ENCODE peak calls at places on chromosomes 7 and 10, in four cellular contexts. One of them, this sample, is unnamed.

GRCh38 chr7:139995034-139995915 is 67.5 kb downstream of the PARP12 start:
- DNase-seq in mammary epithelial cell: no peak
- DNase-seq in aorta: no peak
- DNase-seq in mesendoderm: no peak
- DNase-seq in this sample: peak; percentile 45

GRCh38 chr7:98284335-98285036 is 3.0 kb downstream of the BRI3 start:
- DNase-seq in mesendoderm: peak; percentile 73
- DNase-seq in mammary epithelial cell: peak; percentile 37
- DNase-seq in aorta: peak; percentile 95
- DNase-seq in this sample: peak; percentile 77

GRCh38 chr10:119268871-119269506 is 61.6 kb downstream of the GRK5 start:
- DNase-seq in aorta: peak; percentile 30
- DNase-seq in mesendoderm: no peak
- DNase-seq in mammary epithelial cell: no peak
- DNase-seq in this sample: no peak

GRCh38 chr7:99837649-99838361 is 10.0 kb downstream of the CYP3A43 start:
- DNase-seq in mammary epithelial cell: peak; percentile 16
- DNase-seq in aorta: no peak
- DNase-seq in mesendoderm: no peak
- DNase-seq in this sample: peak; percentile 9

GRCh38 chr7:142549007-142549406 is 200.3 kb upstream of the PRSS1 start:
- DNase-seq in mammary epithelial cell: peak; percentile 43
- DNase-seq in aorta: no peak
- DNase-seq in mesendoderm: no peak
- DNase-seq in this sample: peak; percentile 42

GRCh38 chr7:38169862-38170261 is 8.2 kb upstream of the STARD3NL start:
- DNase-seq in mesendoderm: peak; percentile 7
- DNase-seq in aorta: peak; percentile 74
- DNase-seq in mammary epithelial cell: peak; percentile 60
- DNase-seq in this sample: peak; percentile 81

GRCh38 chr10:69439813-69440506 is 11.3 kb upstream of the TSPAN15 start:
- DNase-seq in mammary epithelial cell: peak; percentile 53
- DNase-seq in aorta: no peak
- DNase-seq in mesendoderm: peak; percentile 52
- DNase-seq in this sample: peak; percentile 50

GRCh38 chr7:84162125-84162524 is 32.5 kb downstream of the SEMA3A start:
- DNase-seq in mammary epithelial cell: no peak
- DNase-seq in mesendoderm: no peak
- DNase-seq in aorta: no peak
- DNase-seq in this sample: no peak

GRCh38 chr7:80842479-80842797 is 76.4 kb downstream of the SEMA3C start:
- DNase-seq in aorta: no peak
- DNase-seq in mesendoderm: no peak
- DNase-seq in mammary epithelial cell: no peak
- DNase-seq in this sample: no peak

GRCh38 chr7:91800389-91800788 is 80.1 kb downstream of the MTERF1 start:
- DNase-seq in aorta: no peak
- DNase-seq in mammary epithelial cell: no peak
- DNase-seq in mesendoderm: no peak
- DNase-seq in this sample: no peak

GRCh38 chr10:35639651-35640311 is 2.3 kb downstream of the FZD8 start:
- DNase-seq in mammary epithelial cell: peak; percentile 46
- DNase-seq in aorta: peak; percentile 60
- DNase-seq in mesendoderm: peak; percentile 90
- DNase-seq in this sample: peak; percentile 66

GRCh38 chr7:27165089-27165654 is at the start of gene HOXA9:
- DNase-seq in aorta: peak; percentile 75
- DNase-seq in mesendoderm: no peak
- DNase-seq in mammary epithelial cell: no peak
- DNase-seq in this sample: no peak

GRCh38 chr7:29194594-29195417 is at the start of gene CHN2:
- DNase-seq in mammary epithelial cell: peak; percentile 37
- DNase-seq in aorta: peak; percentile 81
- DNase-seq in mesendoderm: peak; percentile 69
- DNase-seq in this sample: peak; percentile 45

GRCh38 chr10:21292763-21293517 is 232.5 kb downstream of the SKIDA1 start:
- DNase-seq in mammary epithelial cell: peak; percentile 93
- DNase-seq in aorta: peak; percentile 78
- DNase-seq in mesendoderm: peak; percentile 98
- DNase-seq in this sample: peak; percentile 95

GRCh38 chr10:122277737-122278136 is 6.6 kb downstream of the BTBD16 start:
- DNase-seq in mesendoderm: no peak
- DNase-seq in mammary epithelial cell: no peak
- DNase-seq in aorta: no peak
- DNase-seq in this sample: no peak

GRCh38 chr10:124003481-124004371 is 89.7 kb downstream of the CHST15 start:
- DNase-seq in mesendoderm: no peak
- DNase-seq in mammary epithelial cell: no peak
- DNase-seq in aorta: no peak
- DNase-seq in this sample: no peak

GRCh38 chr10:12332572-12333381 is 16.6 kb upstream of the CAMK1D start:
- DNase-seq in mammary epithelial cell: peak; percentile 21
- DNase-seq in mesendoderm: no peak
- DNase-seq in aorta: no peak
- DNase-seq in this sample: peak; percentile 39

GRCh38 chr10:104209575-104210198 is 22.5 kb downstream of the CFAP43 start:
- DNase-seq in mesendoderm: peak; percentile 73
- DNase-seq in aorta: no peak
- DNase-seq in mammary epithelial cell: peak; percentile 21
- DNase-seq in this sample: peak; percentile 78

GRCh38 chr10:102065561-102066420 is 642 bp downstream of the HPS6 start:
- DNase-seq in aorta: peak; percentile 51
- DNase-seq in mammary epithelial cell: peak; percentile 18
- DNase-seq in mesendoderm: peak; percentile 49
- DNase-seq in this sample: peak; percentile 68

GRCh38 chr10:69474688-69475432 is 23.6 kb downstream of the TSPAN15 start:
- DNase-seq in mesendoderm: no peak
- DNase-seq in aorta: peak; percentile 67
- DNase-seq in mammary epithelial cell: peak; percentile 42
- DNase-seq in this sample: peak; percentile 79

GRCh38 chr7:101146-101545 is 91.2 kb upstream of the FAM20C start:
- DNase-seq in aorta: no peak
- DNase-seq in mammary epithelial cell: no peak
- DNase-seq in mesendoderm: no peak
- DNase-seq in this sample: no peak

GRCh38 chr10:4038000-4038399 is 253.0 kb upstream of the KLF6 start:
- DNase-seq in mesendoderm: no peak
- DNase-seq in mammary epithelial cell: no peak
- DNase-seq in aorta: no peak
- DNase-seq in this sample: no peak

GRCh38 chr10:5752301-5752871 is 60.8 kb downstream of the GDI2 start:
- DNase-seq in mammary epithelial cell: no peak
- DNase-seq in aorta: no peak
- DNase-seq in mesendoderm: no peak
- DNase-seq in this sample: no peak

GRCh38 chr7:28483868-28484267 is 71.5 kb downstream of the CREB5 start:
- DNase-seq in mammary epithelial cell: peak; percentile 74
- DNase-seq in aorta: no peak
- DNase-seq in mesendoderm: no peak
- DNase-seq in this sample: peak; percentile 54

GRCh38 chr7:70405241-70405640 is 726.7 kb upstream of the GALNT17 start:
- DNase-seq in mesendoderm: no peak
- DNase-seq in aorta: no peak
- DNase-seq in mammary epithelial cell: no peak
- DNase-seq in this sample: no peak
- H3K4me1 ChIP-seq in mesendoderm: peaks cover 2% of the 10 kb centered on the region
- H3K4me1 ChIP-seq in aorta: no peaks in the 10 kb centered on the region
- H3K4me1 ChIP-seq in mammary epithelial cell: no peaks in the 10 kb centered on the region
- H3K4me1 ChIP-seq in this sample: peaks cover 6% of the 10 kb centered on the region

GRCh38 chr7:157683251-157684156 is 346.7 kb downstream of the DNAJB6 start:
- DNase-seq in aorta: no peak
- DNase-seq in mammary epithelial cell: no peak
- DNase-seq in mesendoderm: no peak
- DNase-seq in this sample: no peak
- H3K4me1 ChIP-seq in aorta: no peaks in the 10 kb centered on the region
- H3K4me1 ChIP-seq in mammary epithelial cell: no peaks in the 10 kb centered on the region
- H3K4me1 ChIP-seq in mesendoderm: no peaks in the 10 kb centered on the region
- H3K4me1 ChIP-seq in this sample: peaks cover 5% of the 10 kb centered on the region

GRCh38 chr10:59336632-59337031 is 25.7 kb downstream of the FAM13C start:
- DNase-seq in mesendoderm: no peak
- DNase-seq in aorta: no peak
- DNase-seq in mammary epithelial cell: peak; percentile 12
- DNase-seq in this sample: peak; percentile 34

GRCh38 chr10:59335497-59335896 is 26.9 kb downstream of the FAM13C start:
- DNase-seq in aorta: no peak
- DNase-seq in mesendoderm: no peak
- DNase-seq in mammary epithelial cell: no peak
- DNase-seq in this sample: no peak

GRCh38 chr10:59332581-59332980 is 29.8 kb downstream of the FAM13C start:
- DNase-seq in aorta: no peak
- DNase-seq in mesendoderm: no peak
- DNase-seq in mammary epithelial cell: no peak
- DNase-seq in this sample: no peak

GRCh38 chr10:59333731-59334130 is 28.6 kb downstream of the FAM13C start:
- DNase-seq in mesendoderm: no peak
- DNase-seq in mammary epithelial cell: no peak
- DNase-seq in aorta: no peak
- DNase-seq in this sample: peak; percentile 7

GRCh38 chr10:59331661-59332060 is 30.7 kb downstream of the FAM13C start:
- DNase-seq in mesendoderm: no peak
- DNase-seq in aorta: no peak
- DNase-seq in mammary epithelial cell: no peak
- DNase-seq in this sample: no peak
- H3K4me1 ChIP-seq in mesendoderm: no peaks in the 10 kb centered on the region
- H3K4me1 ChIP-seq in aorta: peaks cover 18% of the 10 kb centered on the region
- H3K4me1 ChIP-seq in mammary epithelial cell: peaks cover 6% of the 10 kb centered on the region
- H3K4me1 ChIP-seq in this sample: peaks cover 8% of the 10 kb centered on the region

DNA sequence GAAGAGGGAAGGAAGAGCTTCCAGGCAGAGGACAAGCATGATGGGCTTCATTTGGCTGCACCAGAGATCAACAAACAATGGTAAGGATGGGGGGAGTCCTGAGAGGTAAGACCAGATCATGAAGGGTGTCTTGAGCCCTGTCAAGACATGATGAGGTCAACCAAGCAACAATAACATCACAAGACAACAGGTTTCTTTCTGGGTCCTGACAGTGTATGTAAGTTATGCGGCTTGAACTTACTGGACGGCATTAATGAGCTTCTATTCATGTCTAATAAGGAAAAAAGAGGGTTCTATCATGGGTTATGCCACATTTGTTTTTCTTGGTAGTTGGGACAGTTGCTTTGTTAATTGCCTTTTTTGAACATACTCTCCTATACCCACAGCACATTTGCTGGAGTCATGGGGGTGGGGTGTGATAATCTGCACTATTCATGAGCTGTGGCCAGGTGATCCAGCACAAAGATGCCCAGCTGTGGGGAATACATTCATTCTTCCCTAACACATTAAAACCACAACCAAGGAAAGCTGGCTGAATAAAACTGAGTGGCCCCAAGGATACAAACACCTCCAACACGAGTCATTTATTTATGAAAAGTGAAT is 168.8 kb upstream of the KLF14 start:
- DNase-seq in mammary epithelial cell: no peak
- DNase-seq in aorta: no peak
- DNase-seq in mesendoderm: no peak
- DNase-seq in this sample: no peak
- H3K4me1 ChIP-seq in mammary epithelial cell: peaks cover 78% of the 10 kb centered on the region
- H3K4me1 ChIP-seq in aorta: peaks cover 13% of the 10 kb centered on the region
- H3K4me1 ChIP-seq in mesendoderm: no peaks in the 10 kb centered on the region
- H3K4me1 ChIP-seq in this sample: peaks cover 69% of the 10 kb centered on the region

DNA sequence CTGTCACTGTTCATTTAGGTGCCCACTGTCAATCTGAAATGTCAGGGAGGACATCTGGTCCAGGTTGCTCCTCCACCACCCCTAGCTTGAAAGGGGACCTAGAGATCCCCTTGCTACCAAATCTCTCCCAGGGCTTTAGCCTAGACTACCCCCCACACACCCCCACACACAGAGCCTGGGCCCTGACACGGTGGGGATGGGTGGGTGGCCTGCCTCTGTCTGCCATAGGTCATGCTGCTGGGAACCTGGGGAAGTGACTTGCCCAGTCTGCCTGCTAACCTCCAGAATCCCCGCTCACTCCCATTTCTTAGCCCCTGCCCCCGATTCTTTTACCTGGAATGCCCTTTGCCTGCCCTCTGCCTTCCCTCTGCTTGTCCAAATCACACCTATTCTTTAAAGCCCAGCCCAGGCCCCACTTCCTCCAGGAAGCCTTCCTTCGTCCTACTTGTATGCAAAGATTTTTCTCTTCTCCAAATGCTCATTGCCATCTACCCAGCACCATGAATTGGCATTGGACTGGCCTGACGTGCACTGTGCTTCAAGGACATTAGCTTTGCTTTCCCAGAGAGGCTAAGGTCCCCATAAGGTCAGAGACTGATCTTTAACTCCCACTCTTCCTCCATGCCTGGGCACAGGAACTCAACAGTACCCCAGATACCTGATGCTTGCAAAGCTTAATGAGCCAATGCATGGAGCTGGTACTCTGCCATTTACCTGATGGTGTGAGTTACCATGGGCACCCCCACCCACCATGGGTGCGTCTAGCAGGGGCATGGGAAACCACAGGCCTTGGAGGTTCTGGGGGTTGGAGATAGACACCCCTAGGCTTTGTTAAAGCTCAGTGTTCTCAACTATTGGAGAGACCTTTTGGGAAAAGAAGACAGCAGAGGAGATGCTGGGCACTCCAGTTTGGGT is 1.9 kb upstream of the SMARCD3 start:
- DNase-seq in aorta: no peak
- DNase-seq in mammary epithelial cell: no peak
- DNase-seq in mesendoderm: no peak
- DNase-seq in this sample: no peak
- H3K4me1 ChIP-seq in aorta: no peaks in the 10 kb centered on the region
- H3K4me1 ChIP-seq in mammary epithelial cell: peaks cover 22% of the 10 kb centered on the region
- H3K4me1 ChIP-seq in mesendoderm: peaks cover 30% of the 10 kb centered on the region
- H3K4me1 ChIP-seq in this sample: peaks cover 56% of the 10 kb centered on the region

This sample was measured in adipocyte.